ENCODE peak calls at places on chromosomes 4 and X, in eight cellular contexts. K is bronchial epithelial cell, S is cardiac fibroblast, M is upper lobe of left lung, Y is fibroblast of lung, H is cardiac muscle cell, Q is stomach, D is suprapubic skin. C is an unnamed sample.

GRCh38 chr4:183987529-183987946 is 82.4 kb downstream of the STOX2 start:
- DNase-seq in K (peak; percentile 98), S (peak; percentile 79), M (peak; percentile 88), Y (peak; percentile 91), H (peak; percentile 89), Q (peak; percentile 74), D (no peak), C (peak; percentile 71)

GRCh38 chr4:38753021-38753806 is 29.6 kb downstream of the TLR10 start:
- DNase-seq in K (peak; percentile 80), S (peak; percentile 97), M (no peak), Y (peak; percentile 100), H (peak; percentile 100), Q (peak; percentile 55), D (peak; percentile 88), C (peak; percentile 76)

GRCh38 chrX:10902001-10902400 is 209.1 kb upstream of the HCCS start:
- DNase-seq in K (peak; percentile 69), S (peak; percentile 70), M (no peak), Y (peak; percentile 73), H (peak; percentile 51), Q (no peak), D (no peak), C (no peak)

GRCh38 chrX:153766871-153767673 is 3.0 kb downstream of the PLXNB3 start:
- DNase-seq in K (no peak), S (no peak), M (peak; percentile 75), Y (no peak), H (no peak), Q (no peak), D (no peak), C (no peak)

GRCh38 chr4:7541414-7541810 is 106.7 kb upstream of the PSAPL1 start:
- DNase-seq in K (no peak), S (no peak), M (peak; percentile 49), Y (no peak), H (no peak), Q (no peak), D (no peak), C (no peak)

GRCh38 chr4:15004701-15005301 is 2.5 kb downstream of the CPEB2 start:
- DNase-seq in K (peak; percentile 57), S (peak; percentile 71), M (peak; percentile 95), Y (peak; percentile 75), H (peak; percentile 81), Q (peak; percentile 93), D (peak; percentile 93), C (peak; percentile 87)

GRCh38 chr4:26806331-26806730 is 54.3 kb upstream of the STIM2 start:
- DNase-seq in K (peak; percentile 72), S (no peak), M (no peak), Y (peak; percentile 43), H (no peak), Q (no peak), D (no peak), C (no peak)

GRCh38 chr4:148154769-148155168 is 287.4 kb downstream of the NR3C2 start:
- DNase-seq in K (no peak), S (no peak), M (no peak), Y (no peak), H (no peak), Q (no peak), D (no peak), C (no peak)

GRCh38 chrX:17441965-17442364 is 67.0 kb downstream of the NHS start:
- DNase-seq in K (peak; percentile 87), S (peak; percentile 59), M (no peak), Y (peak; percentile 81), H (no peak), Q (no peak), D (no peak), C (no peak)

GRCh38 chr4:127304356-127304755 is 328.4 kb upstream of the INTU start:
- DNase-seq in K (no peak), S (no peak), M (no peak), Y (peak; percentile 69), H (no peak), Q (no peak), D (no peak), C (no peak)

GRCh38 chr4:102429553-102429952 is 71.6 kb upstream of the NFKB1 start:
- DNase-seq in K (peak; percentile 99), S (peak; percentile 93), M (no peak), Y (peak; percentile 99), H (peak; percentile 82), Q (no peak), D (no peak), C (no peak)

GRCh38 chr4:98658287-98659105 is at the start of gene TSPAN5:
- DNase-seq in K (peak; percentile 40), S (peak; percentile 78), M (peak; percentile 96), Y (peak; percentile 81), H (peak; percentile 89), Q (peak; percentile 81), D (peak; percentile 80), C (peak; percentile 53)

GRCh38 chr4:25437951-25438350 is 60.9 kb downstream of the ANAPC4 start:
- DNase-seq in K (no peak), S (no peak), M (no peak), Y (no peak), H (no peak), Q (no peak), D (no peak), C (no peak)

GRCh38 chr4:166501941-166502382 is 628.9 kb downstream of the TLL1 start:
- DNase-seq in K (peak; percentile 49), S (peak; percentile 66), M (no peak), Y (peak; percentile 9), H (peak; percentile 58), Q (no peak), D (no peak), C (no peak)

GRCh38 chrX:31212856-31213748 is 141.3 kb upstream of the FTHL17 start:
- DNase-seq in K (peak; percentile 71), S (no peak), M (no peak), Y (no peak), H (no peak), Q (peak; percentile 26), D (no peak), C (no peak)

GRCh38 chr4:41215969-41216293 is 1.6 kb upstream of the APBB2 start:
- DNase-seq in K (no peak), S (no peak), M (no peak), Y (no peak), H (no peak), Q (no peak), D (no peak), C (no peak)

GRCh38 chr4:125735107-125735506 is 420.4 kb downstream of the FAT4 start:
- DNase-seq in K (peak; percentile 86), S (peak; percentile 94), M (no peak), Y (peak; percentile 96), H (peak; percentile 97), Q (no peak), D (no peak), C (no peak)
- H3K4me3 ChIP-seq in K (no peak overlapping the region), S (no peak overlapping the region), M (no peak overlapping the region), Y (no peak overlapping the region), H (no peak overlapping the region), Q (no peak overlapping the region), D (no peak overlapping the region), C (no peak overlapping the region)

GRCh38 chrX:96861661-96862060 is 22.0 kb upstream of the RPA4 start:
- DNase-seq in K (no peak), S (no peak), M (no peak), Y (no peak), H (no peak), Q (no peak), D (no peak), C (no peak)

DNA sequence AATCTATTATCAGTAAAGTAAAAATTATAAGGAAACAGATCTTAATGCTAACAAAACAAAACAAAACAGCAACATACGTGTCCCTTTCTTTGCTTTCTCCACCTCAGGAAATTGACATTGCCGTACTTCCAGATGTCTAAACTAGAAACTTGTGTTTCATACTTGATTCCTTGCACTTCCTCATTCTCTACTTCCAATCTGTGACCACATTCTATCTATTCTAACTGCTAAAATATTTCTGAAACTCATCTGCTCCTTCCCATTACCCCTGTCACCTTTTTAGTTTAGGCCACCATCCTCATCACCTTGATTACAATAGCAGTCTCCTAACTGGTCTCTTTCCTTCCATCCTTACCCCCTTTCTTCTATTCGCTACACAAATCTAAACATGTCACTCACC is 22.5 kb upstream of the RPA4 start:
- DNase-seq in K (no peak), S (no peak), M (no peak), Y (no peak), H (no peak), Q (no peak), D (no peak), C (no peak)
- H3K4me3 ChIP-seq in K (no peak overlapping the region), S (no peak overlapping the region), M (no peak overlapping the region), Y (no peak overlapping the region), H (no peak overlapping the region), Q (no peak overlapping the region), D (no peak overlapping the region), C (no peak overlapping the region)

DNA sequence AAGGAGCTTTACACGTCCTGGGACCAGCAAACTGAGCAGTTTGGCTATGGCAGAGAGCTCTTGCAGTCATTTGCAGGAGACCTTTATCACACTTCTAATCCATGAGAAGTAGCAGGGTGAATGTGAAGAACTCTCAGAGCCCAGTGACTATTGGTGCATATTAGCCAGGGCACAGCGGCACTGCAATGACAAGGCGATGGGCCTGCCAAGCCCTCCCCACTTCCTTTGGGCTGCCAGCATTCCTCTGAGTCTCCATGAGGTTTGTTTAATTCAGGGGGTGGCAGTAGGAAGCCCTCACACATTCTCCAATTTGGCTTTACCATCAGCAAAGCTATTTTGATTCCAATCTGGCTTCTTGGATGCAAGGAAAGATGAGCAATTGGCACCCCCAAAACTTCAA is 79.2 kb upstream of the TSPAN7 start:
- DNase-seq in K (no peak), S (no peak), M (no peak), Y (no peak), H (no peak), Q (no peak), D (no peak), C (no peak)
- H3K4me3 ChIP-seq in K (no peak overlapping the region), S (no peak overlapping the region), M (no peak overlapping the region), Y (no peak overlapping the region), H (no peak overlapping the region), Q (no peak overlapping the region), D (no peak overlapping the region), C (no peak overlapping the region)

GRCh38 chrX:34586507-34586906 is 70.6 kb downstream of the TMEM47 start:
- DNase-seq in K (no peak), S (no peak), M (no peak), Y (no peak), H (no peak), Q (no peak), D (no peak), C (no peak)

GRCh38 chrX:34584781-34585180 is 72.3 kb downstream of the TMEM47 start:
- DNase-seq in K (no peak), S (no peak), M (no peak), Y (no peak), H (no peak), Q (no peak), D (no peak), C (no peak)

GRCh38 chrX:34580069-34580468 is 77.0 kb downstream of the TMEM47 start:
- DNase-seq in K (no peak), S (no peak), M (no peak), Y (no peak), H (no peak), Q (no peak), D (no peak), C (no peak)

GRCh38 chrX:34586936-34587335 is 70.1 kb downstream of the TMEM47 start:
- DNase-seq in K (no peak), S (no peak), M (no peak), Y (no peak), H (no peak), Q (no peak), D (no peak), C (no peak)

DNA sequence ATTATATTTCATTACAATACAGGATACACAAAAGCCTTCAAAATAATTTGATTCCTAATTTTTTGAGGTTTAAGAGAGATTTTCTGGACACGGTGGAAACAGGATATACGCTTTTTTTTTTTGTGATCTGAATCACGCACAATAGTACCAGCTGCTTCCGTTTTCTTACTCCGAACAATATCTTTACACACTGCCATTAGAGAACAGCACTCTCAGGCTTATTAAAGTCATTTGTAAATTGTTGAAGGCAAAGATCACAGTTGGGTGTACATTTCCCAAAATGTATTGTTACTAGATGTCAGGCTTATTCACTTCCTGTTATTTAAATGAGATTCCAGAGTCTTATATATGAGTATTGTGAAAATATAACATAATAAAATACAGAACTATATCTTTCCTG is 71.5 kb downstream of the TMEM47 start:
- DNase-seq in K (no peak), S (peak; percentile 16), M (no peak), Y (no peak), H (peak; percentile 2), Q (no peak), D (no peak), C (no peak)
- H3K4me3 ChIP-seq in K (no peak overlapping the region), S (no peak overlapping the region), M (no peak overlapping the region), Y (no peak overlapping the region), H (no peak overlapping the region), Q (no peak overlapping the region), D (no peak overlapping the region), C (no peak overlapping the region)